ENCODE peak calls at places on chromosomes 7 and 10, in eight cellular contexts. R, O, T, H, Q, E, B and L are unnamed samples.

GRCh38 chr7:146090023-146090645 is 26.5 kb upstream of the CNTNAP2 start:
- DNase-seq in T (peak), Q (peak), B (no peak), E (peak), O (no peak), R (no peak), H (no peak), L (no peak)

GRCh38 chr7:116259821-116260440 is 49.6 kb downstream of the TES start:
- DNase-seq in Q (no peak), H (no peak), T (no peak), B (no peak), E (peak), O (no peak), R (no peak), L (no peak)

GRCh38 chr7:128833939-128834310 is 3.7 kb downstream of the FLNC start:
- DNase-seq in H (no peak), R (no peak), B (no peak), E (no peak), O (no peak), Q (no peak), T (no peak), L (no peak)

GRCh38 chr7:21507627-21508343 is 35.1 kb upstream of the DNAH11 start:
- DNase-seq in H (peak), E (peak), R (peak), O (no peak), T (peak), B (peak), Q (peak), L (no peak)

GRCh38 chr7:114865564-114865963 is 56.3 kb upstream of the MDFIC start:
- DNase-seq in O (peak), E (peak), B (peak), H (peak), R (peak), T (peak), Q (peak), L (peak)

GRCh38 chr10:103789771-103790201 is 65.6 kb downstream of the SH3PXD2A start:
- DNase-seq in Q (no peak), R (no peak), B (no peak), O (peak), H (no peak), T (no peak), E (no peak), L (no peak)

GRCh38 chr7:128997161-128997560 is 57.8 kb downstream of the TNPO3 start:
- DNase-seq in R (no peak), H (no peak), B (no peak), Q (no peak), O (no peak), E (no peak), T (no peak), L (no peak)

GRCh38 chr7:142813262-142813661 is 41.6 kb upstream of the EPHB6 start:
- DNase-seq in T (peak), Q (no peak), E (peak), O (no peak), B (no peak), H (no peak), R (no peak), L (no peak)

GRCh38 chr10:29998142-29998808 is 61.1 kb downstream of the JCAD start:
- DNase-seq in R (peak), E (peak), B (peak), Q (peak), O (peak), T (peak), H (peak), L (peak)

GRCh38 chr10:80272793-80273522 is 16.5 kb downstream of the MAT1A start:
- DNase-seq in Q (no peak), T (no peak), B (no peak), O (no peak), R (no peak), E (no peak), H (no peak), L (no peak)

GRCh38 chr7:30838008-30838407 is 66.8 kb downstream of the MINDY4 start:
- DNase-seq in H (no peak), E (no peak), O (no peak), R (no peak), T (no peak), B (no peak), Q (no peak), L (no peak)

GRCh38 chr7:158816995-158817394 is 12.3 kb downstream of the ESYT2 start:
- DNase-seq in T (no peak), R (no peak), O (no peak), B (peak), E (no peak), Q (no peak), H (no peak), L (no peak)

GRCh38 chr10:103480521-103480920 is 1.5 kb upstream of the CALHM3 start:
- DNase-seq in R (no peak), B (no peak), O (no peak), H (no peak), T (no peak), Q (no peak), E (no peak), L (peak)

GRCh38 chr10:122018951-122019413 is 30.0 kb downstream of the TACC2 start:
- DNase-seq in B (no peak), H (no peak), E (no peak), T (no peak), R (no peak), O (no peak), Q (no peak), L (no peak)

GRCh38 chr7:77975672-77976480 is 177.3 kb downstream of the PHTF2 start:
- DNase-seq in O (no peak), R (no peak), B (no peak), H (no peak), T (no peak), Q (peak), E (no peak), L (no peak)

GRCh38 chr10:117411440-117412428 is 36.5 kb upstream of the PDZD8 start:
- DNase-seq in R (no peak), H (no peak), E (no peak), T (peak), B (no peak), O (no peak), Q (no peak), L (peak)

GRCh38 chr10:14975672-14976273 is 16.6 kb downstream of the MEIG1 start:
- DNase-seq in O (no peak), H (no peak), B (no peak), Q (no peak), R (no peak), E (no peak), T (no peak), L (no peak)

GRCh38 chr7:19464241-19464640 is 244.6 kb downstream of the POLR1F start:
- DNase-seq in Q (no peak), R (no peak), H (no peak), B (no peak), E (peak), T (no peak), O (no peak), L (no peak)

GRCh38 chr7:28203498-28204240 is 23.1 kb upstream of the JAZF1 start:
- DNase-seq in O (no peak), E (no peak), R (no peak), Q (no peak), T (no peak), H (peak), B (no peak), L (no peak)

GRCh38 chr7:27101906-27102577 is 441 bp downstream of the HOXA2 start:
- DNase-seq in T (no peak), R (no peak), Q (no peak), E (no peak), H (no peak), B (no peak), O (no peak), L (no peak)

GRCh38 chr7:85488406-85488805 is 301.6 kb upstream of the SEMA3D start:
- DNase-seq in H (no peak), B (no peak), R (no peak), O (no peak), T (no peak), E (no peak), Q (no peak), L (no peak)

GRCh38 chr10:14751576-14752330 is 22.9 kb downstream of the FAM107B start:
- DNase-seq in H (no peak), R (no peak), T (no peak), Q (no peak), E (peak), O (peak), B (no peak), L (peak)

GRCh38 chr10:28137907-28138880 is 139.3 kb upstream of the ODAD2 start:
- DNase-seq in Q (no peak), H (no peak), B (no peak), R (no peak), O (no peak), E (peak), T (no peak), L (no peak)

GRCh38 chr7:41771717-41772116 is 68.8 kb upstream of the INHBA start:
- DNase-seq in O (no peak), Q (peak), R (no peak), T (no peak), H (no peak), B (no peak), E (no peak), L (no peak)

GRCh38 chr10:124378817-124379510 is 39.8 kb downstream of the OAT start:
- DNase-seq in T (peak), R (no peak), H (no peak), O (no peak), Q (no peak), E (no peak), B (no peak), L (no peak)

GRCh38 chr10:34886906-34887615 is 72.0 kb upstream of the PARD3 start:
- DNase-seq in H (no peak), Q (no peak), O (no peak), E (no peak), R (no peak), B (no peak), T (no peak), L (no peak)